ENCODE peak calls at places on chromosomes 13 and 19, in six cellular contexts. O is breast epithelium, C is astrocyte of the cerebellum, Q is HEK293T, D is amniotic stem cell, X is NCI-H345. I is an unnamed sample.
A peak's percentile ranks its signal among the peaks of the same experiment; 100 is the strongest.

GRCh38 chr19:42068756-42069571 is 1.0 kb downstream of the GRIK5 start:
- DNase-seq in D (no peak), O (no peak), X (no peak), C (no peak), Q (no peak), I (no peak)

GRCh38 chr19:5097331-5097930 is 128.5 kb downstream of the KDM4B start:
- DNase-seq in Q (no peak), C (no peak), X (no peak), O (no peak), D (no peak), I (no peak)

GRCh38 chr13:112067871-112068305 is 939 bp downstream of the SOX1 start:
- DNase-seq in C (no peak), X (peak; percentile 69), D (no peak), Q (no peak), O (no peak), I (no peak)

GRCh38 chr13:26019881-26020535 is 31.8 kb downstream of the SHISA2 start:
- DNase-seq in Q (no peak), D (peak; percentile 22), O (no peak), X (no peak), C (peak; percentile 87), I (no peak)

GRCh38 chr13:44014501-44014900 is 134.8 kb downstream of the LACC1 start:
- DNase-seq in D (no peak), O (no peak), Q (no peak), C (no peak), X (no peak), I (no peak)

GRCh38 chr19:32471095-32471494 is 65.5 kb downstream of the DPY19L3 start:
- DNase-seq in Q (no peak), X (no peak), O (no peak), C (no peak), D (no peak), I (no peak)

GRCh38 chr19:14433454-14434156 is 499 bp downstream of the PKN1 start:
- DNase-seq in D (no peak), O (no peak), X (peak; percentile 73), C (no peak), Q (no peak), I (no peak)

GRCh38 chr19:16951529-16951928 is 62.7 kb downstream of the F2RL3 start:
- DNase-seq in X (no peak), O (no peak), C (no peak), D (no peak), Q (no peak), I (no peak)

GRCh38 chr19:58304748-58305064 is 471 bp upstream of the ERVK3-1 start:
- DNase-seq in D (no peak), X (no peak), O (no peak), Q (no peak), C (no peak), I (peak; percentile 22)

GRCh38 chr13:46615888-46616531 is 63.0 kb downstream of the LRCH1 start:
- DNase-seq in O (no peak), X (no peak), C (no peak), D (no peak), Q (no peak), I (no peak)

GRCh38 chr13:113660066-113660465 is 2.1 kb upstream of the ATP4B start:
- DNase-seq in X (no peak), O (peak; percentile 20), C (no peak), Q (no peak), D (no peak), I (no peak)

GRCh38 chr19:18173572-18174294 is at the start of gene IFI30:
- DNase-seq in C (no peak), D (no peak), X (peak; percentile 87), Q (peak; percentile 68), O (peak; percentile 74), I (no peak)

GRCh38 chr19:39998511-39998910 is 1.7 kb downstream of the ZNF546 start:
- DNase-seq in Q (no peak), O (no peak), X (no peak), D (no peak), C (no peak), I (no peak)

GRCh38 chr19:46529622-46530451 is 34.2 kb upstream of the PNMA8B start:
- DNase-seq in C (peak; percentile 43), D (peak; percentile 30), O (peak; percentile 63), Q (peak; percentile 77), X (peak; percentile 60), I (no peak)

GRCh38 chr19:13781547-13781946 is 7.3 kb downstream of the C19orf53 start:
- DNase-seq in X (peak; percentile 10), C (peak; percentile 45), O (no peak), Q (peak; percentile 55), D (peak; percentile 85), I (peak; percentile 63)

GRCh38 chr19:39497850-39498261 is 891 bp upstream of the DLL3 start:
- DNase-seq in D (no peak), O (no peak), X (peak; percentile 97), Q (peak; percentile 64), C (no peak), I (no peak)

GRCh38 chr13:101455863-101456262 is 3.4 kb downstream of the ITGBL1 start:
- DNase-seq in D (peak; percentile 86), C (peak; percentile 87), O (no peak), Q (no peak), X (no peak), I (peak; percentile 74)

GRCh38 chr19:57682226-57682766 is 519 bp downstream of the ZNF551 start:
- DNase-seq in C (no peak), O (no peak), Q (no peak), D (no peak), X (no peak), I (no peak)

GRCh38 chr19:3509566-3509989 is 3.5 kb downstream of the FZR1 start:
- DNase-seq in O (no peak), D (no peak), C (no peak), Q (no peak), X (no peak), I (peak; percentile 35)

GRCh38 chr13:98542568-98543379 is 34.1 kb downstream of the STK24 start:
- DNase-seq in O (no peak), C (no peak), X (no peak), Q (no peak), D (no peak), I (no peak)

GRCh38 chr13:20776751-20777150 is 3.0 kb upstream of the EEF1AKMT1 start:
- DNase-seq in X (no peak), Q (no peak), D (no peak), C (no peak), O (no peak), I (no peak)

GRCh38 chr13:101305981-101306411 is 110.3 kb downstream of the NALCN start:
- DNase-seq in D (no peak), O (no peak), X (no peak), Q (no peak), C (no peak), I (no peak)

GRCh38 chr19:8237026-8237425 is 27.9 kb downstream of the CERS4 start:
- DNase-seq in C (no peak), Q (no peak), D (no peak), X (no peak), O (no peak), I (no peak)